ENCODE peak calls at places on chromosomes 4 and X, in ten cellular contexts. O is fibroblast of lung; M is EL; R is CD4-positive, alpha-beta memory T cell; S is left lobe of liver; T is stimulated activated CD4-positive, alpha-beta T cell treated with anti-CD3 and anti-CD28 coated beads, Interleukin-1b, Interleukin-23, amount 100 ng/mL, for 24 hours; N is GM06990; Q is breast epithelium; V is AG04450; K is CD8-positive, alpha-beta T cell. Y is an unnamed sample.

GRCh38 chrX:13778916-13779315 is 38.0 kb downstream of the GPM6B start:
- DNase-seq in O (peak; percentile 57), M (peak; percentile 50), R (no peak), S (no peak), T (no peak), N (no peak), Q (no peak), V (no peak), K (no peak), Y (no peak)

GRCh38 chrX:41868392-41868977 is 54.9 kb downstream of the CASK start:
- DNase-seq in O (no peak), M (no peak), R (no peak), S (no peak), T (no peak), N (no peak), Q (no peak), V (no peak), K (no peak), Y (no peak)

GRCh38 chr4:110904435-110905050 is 281.7 kb upstream of the PITX2 start:
- DNase-seq in O (peak; percentile 11), M (peak; percentile 8), R (no peak), S (no peak), T (no peak), N (no peak), Q (no peak), V (no peak), K (no peak), Y (no peak)

GRCh38 chrX:14506866-14507265 is 22.5 kb upstream of the GLRA2 start:
- DNase-seq in O (no peak), M (no peak), R (no peak), S (no peak), T (no peak), N (no peak), Q (no peak), V (no peak), K (no peak), Y (no peak)

GRCh38 chr4:57077550-57078311 is 32.5 kb downstream of the IGFBP7 start:
- DNase-seq in O (peak; percentile 95), M (peak; percentile 89), R (no peak), S (no peak), T (no peak), N (no peak), Q (no peak), V (no peak), K (no peak), Y (no peak)

GRCh38 chr4:132504438-132504837 is 644.7 kb upstream of the PCDH10 start:
- DNase-seq in O (peak; percentile 39), M (peak; percentile 1), R (no peak), S (no peak), T (no peak), N (no peak), Q (no peak), V (no peak), K (no peak), Y (no peak)

GRCh38 chr4:108398326-108398725 is 222.1 kb upstream of the RPL34 start:
- DNase-seq in O (peak; percentile 94), M (no peak), R (no peak), S (no peak), T (no peak), N (no peak), Q (no peak), V (no peak), K (no peak), Y (no peak)

GRCh38 chrX:96756491-96756890 is 71.8 kb downstream of the DIAPH2 start:
- DNase-seq in O (no peak), M (no peak), R (no peak), S (no peak), T (no peak), N (no peak), Q (no peak), V (no peak), K (no peak), Y (no peak)

GRCh38 chr4:112284662-112285411 is 867 bp downstream of the TIFA start:
- DNase-seq in O (peak; percentile 31), M (peak; percentile 39), R (peak; percentile 15), S (no peak), T (no peak), N (no peak), Q (no peak), V (no peak), K (no peak), Y (no peak)

GRCh38 chr4:164700471-164700870 is 53.5 kb upstream of the SMIM31 start:
- DNase-seq in O (no peak), M (no peak), R (no peak), S (no peak), T (no peak), N (peak; percentile 29), Q (no peak), V (no peak), K (no peak), Y (no peak)

GRCh38 chrX:51860679-51861078 is 32.7 kb upstream of the MAGED1 start:
- DNase-seq in O (peak; percentile 48), M (peak; percentile 5), R (no peak), S (no peak), T (no peak), N (no peak), Q (no peak), V (no peak), K (no peak), Y (no peak)

GRCh38 chr4:146134761-146135160 is 40.8 kb upstream of the LSM6 start:
- DNase-seq in O (peak; percentile 45), M (no peak), R (no peak), S (peak; percentile 80), T (no peak), N (no peak), Q (peak; percentile 82), V (no peak), K (no peak), Y (no peak)

GRCh38 chrX:129788527-129788926 is 8.8 kb downstream of the SASH3 start:
- DNase-seq in O (no peak), M (no peak), R (no peak), S (no peak), T (no peak), N (no peak), Q (no peak), V (no peak), K (no peak), Y (no peak)

GRCh38 chr4:63620271-63620670 is 789.0 kb downstream of the TECRL start:
- DNase-seq in O (no peak), M (no peak), R (no peak), S (no peak), T (no peak), N (no peak), Q (no peak), V (no peak), K (no peak), Y (no peak)

GRCh38 chrX:101230636-101231035 is 11.1 kb downstream of the DRP2 start:
- DNase-seq in O (peak; percentile 43), M (peak; percentile 53), R (no peak), S (no peak), T (no peak), N (no peak), Q (no peak), V (no peak), K (no peak), Y (no peak)

GRCh38 chr4:176921256-176921655 is 128.5 kb upstream of the VEGFC start:
- DNase-seq in O (peak; percentile 15), M (peak; percentile 9), R (no peak), S (no peak), T (no peak), N (no peak), Q (no peak), V (no peak), K (no peak), Y (no peak)